ENCODE peak calls at places on chromosomes 2 and 18, in five cellular contexts. I, U, V, J and W are unnamed samples.
A peak's percentile ranks its signal among the peaks of the same experiment; 100 is the strongest.

GRCh38 chr2:17306706-17307105 is 211.5 kb downstream of the RAD51AP2 start:
- DNase-seq in I (no peak), U (no peak), J (no peak), V (no peak), W (no peak)

GRCh38 chr18:58300867-58301266 is 256.8 kb downstream of the NEDD4L start:
- DNase-seq in U (no peak), V (no peak), J (no peak), I (no peak), W (no peak)

GRCh38 chr2:127479219-127479825 is 47.0 kb downstream of the IWS1 start:
- DNase-seq in V (peak; percentile 60), I (peak; percentile 74), U (peak; percentile 34), J (peak; percentile 75), W (peak; percentile 90)

GRCh38 chr2:19544020-19544383 is 185.6 kb upstream of the OSR1 start:
- DNase-seq in I (no peak), J (no peak), U (no peak), V (no peak), W (no peak)

GRCh38 chr2:118013221-118013723 is 598 bp downstream of the CCDC93 start:
- DNase-seq in I (peak; percentile 73), U (no peak), V (peak; percentile 26), J (peak; percentile 7), W (peak; percentile 57)

GRCh38 chr2:1117569-1117968 is 166.9 kb downstream of the SNTG2 start:
- DNase-seq in V (no peak), I (no peak), U (no peak), J (no peak), W (no peak)

GRCh38 chr2:35298493-35298892 is 1057.1 kb upstream of the CRIM1 start:
- DNase-seq in V (no peak), U (no peak), I (no peak), J (peak; percentile 2), W (no peak)

GRCh38 chr2:36463365-36463764 is 107.8 kb downstream of the CRIM1 start:
- DNase-seq in I (no peak), U (no peak), J (no peak), V (no peak), W (peak; percentile 23)

GRCh38 chr2:218289639-218290315 is 2.5 kb downstream of the TMBIM1 start:
- DNase-seq in U (no peak), V (no peak), I (peak; percentile 78), J (no peak), W (no peak)

GRCh38 chr2:207505180-207505579 is 24.6 kb upstream of the CREB1 start:
- DNase-seq in I (no peak), J (no peak), V (no peak), U (no peak), W (peak; percentile 52)
- TF ChIP-seq EZH2phosphoT487 in I (no peak), J (no peak), V (no peak), U (no peak), W (no peak)

GRCh38 chr2:232389327-232389726 is 10.8 kb downstream of the ALPP start:
- DNase-seq in J (no peak), I (no peak), U (no peak), V (no peak), W (no peak)
- TF ChIP-seq EZH2phosphoT487 in J (no peak), I (no peak), U (no peak), V (no peak), W (no peak)

DNA sequence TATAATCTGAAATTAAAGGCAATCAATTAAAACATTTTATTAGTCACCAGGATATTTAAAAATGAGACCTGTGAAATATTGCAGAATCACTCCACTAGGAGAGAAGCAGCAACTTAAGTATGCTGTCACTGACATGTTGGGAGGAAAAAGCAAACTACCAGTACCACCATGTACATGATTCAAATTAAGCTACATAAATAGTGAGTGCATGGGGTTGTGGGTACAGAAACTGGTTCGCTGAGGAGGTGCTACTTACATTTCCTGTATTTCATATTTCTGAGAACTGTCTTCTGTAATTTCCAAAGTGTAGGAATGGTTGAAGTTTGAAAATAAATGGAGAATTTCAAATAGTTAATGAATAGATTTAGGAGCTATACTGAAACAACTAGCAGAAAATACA is 7.9 kb upstream of the NR4A2 start:
- DNase-seq in J (no peak), I (no peak), V (no peak), U (no peak), W (no peak)
- TF ChIP-seq EZH2phosphoT487 in J (no peak), I (no peak), V (no peak), U (no peak), W (no peak)

GRCh38 chr18:5543036-5543671 is 643 bp downstream of the EPB41L3 start:
- DNase-seq in V (no peak), I (peak; percentile 52), U (no peak), J (no peak), W (peak; percentile 74)

GRCh38 chr18:5538541-5538940 is 5.3 kb downstream of the EPB41L3 start:
- DNase-seq in U (no peak), I (no peak), V (no peak), J (no peak), W (peak; percentile 13)

GRCh38 chr18:5542393-5543035 is 1.3 kb downstream of the EPB41L3 start:
- DNase-seq in I (peak; percentile 23), J (no peak), U (no peak), V (no peak), W (peak; percentile 50)

GRCh38 chr18:5546660-5547059 is 2.9 kb upstream of the EPB41L3 start:
- DNase-seq in I (peak; percentile 68), U (no peak), J (peak; percentile 30), V (no peak), W (peak; percentile 80)

GRCh38 chr18:5543854-5544389 is at the start of gene EPB41L3:
- DNase-seq in I (peak; percentile 52), J (no peak), V (no peak), U (no peak), W (peak; percentile 54)
- TF ChIP-seq EZH2phosphoT487 in I (no peak), J (no peak), V (no peak), U (no peak), W (no peak)

GRCh38 chr2:234175649-234176048 is 125.1 kb downstream of the SPP2 start:
- DNase-seq in I (no peak), U (no peak), J (no peak), V (no peak), W (no peak)

GRCh38 chr2:234178309-234179030 is 128.0 kb downstream of the SPP2 start:
- DNase-seq in J (peak; percentile 83), U (no peak), V (no peak), I (peak; percentile 59), W (no peak)

GRCh38 chr2:234179031-234179363 is 128.5 kb downstream of the SPP2 start:
- DNase-seq in J (no peak), U (no peak), I (no peak), V (no peak), W (no peak)

GRCh38 chr2:234181128-234181527 is 130.6 kb downstream of the SPP2 start:
- DNase-seq in U (no peak), J (no peak), V (no peak), I (no peak), W (no peak)
- TF ChIP-seq EZH2phosphoT487 in U (no peak), J (no peak), V (no peak), I (no peak), W (no peak)

GRCh38 chr18:59835656-59836379 is 64.0 kb upstream of the PMAIP1 start:
- DNase-seq in V (no peak), J (no peak), I (no peak), U (no peak), W (peak; percentile 81)

GRCh38 chr18:59839241-59839640 is 60.6 kb upstream of the PMAIP1 start:
- DNase-seq in V (no peak), I (no peak), U (no peak), J (no peak), W (no peak)

GRCh38 chr18:59833785-59834184 is 66.0 kb upstream of the PMAIP1 start:
- DNase-seq in U (no peak), J (no peak), V (peak; percentile 46), I (no peak), W (no peak)

GRCh38 chr18:59837586-59837985 is 62.2 kb upstream of the PMAIP1 start:
- DNase-seq in J (peak; percentile 88), I (peak; percentile 72), U (peak; percentile 80), V (peak; percentile 65), W (peak; percentile 91)

GRCh38 chr18:59834267-59834666 is 65.5 kb upstream of the PMAIP1 start:
- DNase-seq in J (no peak), I (no peak), U (no peak), V (no peak), W (no peak)
- TF ChIP-seq EZH2phosphoT487 in J (no peak), I (no peak), U (no peak), V (no peak), W (no peak)

GRCh38 chr2:206112108-206112507 is 26.1 kb upstream of the INO80D start:
- DNase-seq in V (no peak), J (no peak), U (no peak), I (no peak), W (no peak)

GRCh38 chr2:206113148-206113547 is 27.2 kb upstream of the INO80D start:
- DNase-seq in J (no peak), U (no peak), I (no peak), V (no peak), W (no peak)

GRCh38 chr2:206116278-206116677 is 30.3 kb upstream of the INO80D start:
- DNase-seq in U (no peak), J (no peak), V (no peak), I (no peak), W (no peak)

DNA sequence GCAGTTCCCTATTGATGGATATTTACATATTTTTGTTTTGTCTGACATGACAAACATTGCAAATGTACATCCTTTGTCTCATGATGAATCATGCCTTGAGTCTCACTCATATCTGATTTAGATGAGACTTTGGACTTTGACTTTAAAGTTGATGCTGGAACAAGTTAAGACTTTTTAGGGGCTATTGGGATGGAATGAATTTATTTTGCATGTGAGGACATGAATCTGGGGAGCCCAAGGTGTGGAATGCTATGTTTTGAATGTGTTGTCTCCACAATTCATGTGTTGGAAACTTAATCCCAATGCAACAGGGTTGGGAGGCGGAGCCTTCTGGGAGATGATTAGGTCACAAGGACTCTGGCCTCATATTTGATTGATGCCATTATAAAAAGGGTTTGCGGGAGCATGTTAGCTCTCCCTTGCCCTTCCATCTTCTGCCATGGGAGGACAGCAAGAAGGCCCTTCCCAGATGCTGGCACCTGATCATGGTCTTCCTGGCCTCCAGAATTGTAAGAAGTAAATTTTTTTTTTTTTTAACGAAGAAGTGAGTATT is 29.1 kb upstream of the INO80D start:
- DNase-seq in J (peak; percentile 32), U (no peak), I (peak; percentile 8), V (no peak), W (no peak)
- TF ChIP-seq EZH2phosphoT487 in J (no peak), U (no peak), I (no peak), V (no peak), W (no peak)

GRCh38 chr2:121486191-121486590 is 44.5 kb upstream of the RNU4ATAC start:
- DNase-seq in U (no peak), V (no peak), J (no peak), I (no peak), W (no peak)

GRCh38 chr2:121485039-121485438 is 45.6 kb upstream of the RNU4ATAC start:
- DNase-seq in J (peak; percentile 58), U (no peak), V (no peak), I (no peak), W (no peak)

GRCh38 chr2:121479882-121480522 is 50.7 kb upstream of the RNU4ATAC start:
- DNase-seq in I (peak; percentile 32), V (no peak), J (no peak), U (no peak), W (peak; percentile 59)

GRCh38 chr2:121480826-121481225 is 49.9 kb upstream of the RNU4ATAC start:
- DNase-seq in V (no peak), I (peak; percentile 67), J (no peak), U (no peak), W (no peak)

GRCh38 chr2:121483021-121483420 is 47.7 kb upstream of the RNU4ATAC start:
- DNase-seq in V (no peak), I (no peak), J (no peak), U (no peak), W (no peak)
- TF ChIP-seq EZH2phosphoT487 in V (no peak), I (no peak), J (no peak), U (no peak), W (no peak)

GRCh38 chr18:48833701-48834394 is 116.9 kb downstream of the SMAD7 start:
- DNase-seq in U (no peak), I (no peak), J (peak; percentile 26), V (peak; percentile 85), W (no peak)
- TF ChIP-seq EZH2phosphoT487 in U (no peak), I (no peak), J (no peak), V (no peak), W (no peak)